ENCODE peak calls at places on chromosome 1, in four cellular contexts. A, F, J and Z are unnamed samples.

GRCh38 chr1:50416150-50416527 is 7.1 kb downstream of the DMRTA2 start:
- DNase-seq in A (no peak), F (no peak), J (no peak), Z (no peak)

GRCh38 chr1:234607091-234608025 is 2.6 kb downstream of the IRF2BP2 start:
- DNase-seq in A (no peak), F (peak; percentile 68), J (peak; percentile 57), Z (peak; percentile 69)

GRCh38 chr1:87956072-87956471 is 627.4 kb downstream of the LMO4 start:
- DNase-seq in A (no peak), F (no peak), J (peak; percentile 89), Z (peak; percentile 90)

GRCh38 chr1:197127513-197127912 is 19.0 kb downstream of the ASPM start:
- DNase-seq in A (no peak), F (no peak), J (peak; percentile 81), Z (no peak)

GRCh38 chr1:162353078-162353477 is 23.6 kb downstream of the SPATA46 start:
- DNase-seq in A (no peak), F (no peak), J (no peak), Z (no peak)

GRCh38 chr1:53541761-53542550 is 82.8 kb downstream of the DMRTB1 start:
- DNase-seq in A (no peak), F (peak; percentile 12), J (peak; percentile 76), Z (peak; percentile 62)

GRCh38 chr1:30730351-30731108 is 7.1 kb upstream of the MATN1 start:
- DNase-seq in A (no peak), F (no peak), J (peak; percentile 15), Z (no peak)

GRCh38 chr1:152185544-152186391 is 26.7 kb upstream of the RPTN start:
- DNase-seq in A (no peak), F (no peak), J (peak; percentile 78), Z (peak; percentile 50)

GRCh38 chr1:211559222-211560010 is 19.5 kb downstream of the SLC30A1 start:
- DNase-seq in A (no peak), F (no peak), J (no peak), Z (no peak)

GRCh38 chr1:225998560-225999226 is 450 bp downstream of the SDE2 start:
- DNase-seq in A (no peak), F (no peak), J (peak; percentile 26), Z (no peak)

GRCh38 chr1:145926706-145927072 is 595 bp downstream of the RBM8A start:
- DNase-seq in A (no peak), F (no peak), J (no peak), Z (no peak)

GRCh38 chr1:235063068-235063765 is 65.4 kb downstream of the TOMM20 start:
- DNase-seq in A (no peak), F (no peak), J (no peak), Z (no peak)

GRCh38 chr1:156600733-156601121 is 552 bp downstream of the GPATCH4 start:
- DNase-seq in A (no peak), F (no peak), J (peak; percentile 35), Z (no peak)

GRCh38 chr1:75275107-75275506 is 140.9 kb downstream of the LHX8 start:
- DNase-seq in A (no peak), F (no peak), J (no peak), Z (no peak)

GRCh38 chr1:42557230-42557851 is 94.3 kb downstream of the CCDC30 start:
- DNase-seq in A (no peak), F (no peak), J (no peak), Z (no peak)

GRCh38 chr1:110344152-110344551 is 5.0 kb downstream of the RBM15 start:
- DNase-seq in A (no peak), F (no peak), J (no peak), Z (no peak)

GRCh38 chr1:110341146-110341871 is 2.1 kb downstream of the RBM15 start:
- DNase-seq in A (no peak), F (no peak), J (no peak), Z (no peak)

GRCh38 chr1:110343249-110343648 is 4.1 kb downstream of the RBM15 start:
- DNase-seq in A (no peak), F (no peak), J (no peak), Z (no peak)

GRCh38 chr1:110340207-110340468 is 961 bp downstream of the RBM15 start:
- DNase-seq in A (peak; percentile 28), F (no peak), J (no peak), Z (no peak)

DNA sequence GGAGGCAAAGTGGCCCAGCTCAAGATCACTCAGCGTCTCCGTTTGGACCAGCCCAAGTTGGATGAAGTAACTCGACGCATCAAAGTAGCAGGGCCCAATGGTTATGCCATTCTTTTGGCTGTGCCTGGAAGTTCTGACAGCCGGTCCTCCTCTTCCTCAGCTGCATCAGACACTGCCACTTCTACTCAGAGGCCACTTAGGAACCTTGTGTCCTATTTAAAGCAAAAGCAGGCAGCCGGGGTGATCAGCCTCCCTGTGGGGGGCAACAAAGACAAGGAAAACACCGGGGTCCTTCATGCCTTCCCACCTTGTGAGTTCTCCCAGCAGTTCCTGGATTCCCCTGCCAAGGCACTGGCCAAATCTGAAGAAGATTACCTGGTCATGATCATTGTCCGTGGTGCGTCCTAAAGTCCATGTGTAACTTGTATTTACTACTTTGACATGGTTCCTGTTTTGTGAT is 2.7 kb downstream of the RBM15 start:
- DNase-seq in A (no peak), F (no peak), J (no peak), Z (no peak)
- H3K36me3 ChIP-seq in A (no peaks in the 10 kb centered on the region), F (peaks cover 7% of the 10 kb centered on the region), J (peaks cover 21% of the 10 kb centered on the region), Z (peaks cover 76% of the 10 kb centered on the region)

DNA sequence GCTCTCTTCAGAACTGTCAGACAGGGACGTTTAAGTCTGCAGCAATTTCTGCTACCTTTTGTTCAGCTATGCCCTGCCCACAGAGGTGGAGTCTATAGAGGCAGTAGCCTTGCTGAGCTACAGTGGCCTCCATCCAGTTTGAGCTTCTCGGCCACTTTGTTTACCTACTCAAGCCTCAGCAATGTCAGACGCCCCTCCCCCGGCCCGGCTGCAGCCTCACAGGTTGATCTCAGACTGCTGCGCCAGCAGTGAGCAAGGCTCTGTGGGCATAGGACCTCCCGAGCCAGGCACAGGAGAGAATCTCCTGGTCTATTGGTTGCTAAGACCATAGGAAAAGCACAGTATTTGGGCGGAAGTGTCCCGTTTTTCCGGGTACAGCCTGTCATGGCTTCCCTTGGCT is 89.9 kb upstream of the PDC start:
- DNase-seq in A (no peak), F (no peak), J (no peak), Z (no peak)
- H3K4me3 ChIP-seq in A (no peak overlapping the region), F (no peak overlapping the region), J (no peak overlapping the region), Z (no peak overlapping the region)

DNA sequence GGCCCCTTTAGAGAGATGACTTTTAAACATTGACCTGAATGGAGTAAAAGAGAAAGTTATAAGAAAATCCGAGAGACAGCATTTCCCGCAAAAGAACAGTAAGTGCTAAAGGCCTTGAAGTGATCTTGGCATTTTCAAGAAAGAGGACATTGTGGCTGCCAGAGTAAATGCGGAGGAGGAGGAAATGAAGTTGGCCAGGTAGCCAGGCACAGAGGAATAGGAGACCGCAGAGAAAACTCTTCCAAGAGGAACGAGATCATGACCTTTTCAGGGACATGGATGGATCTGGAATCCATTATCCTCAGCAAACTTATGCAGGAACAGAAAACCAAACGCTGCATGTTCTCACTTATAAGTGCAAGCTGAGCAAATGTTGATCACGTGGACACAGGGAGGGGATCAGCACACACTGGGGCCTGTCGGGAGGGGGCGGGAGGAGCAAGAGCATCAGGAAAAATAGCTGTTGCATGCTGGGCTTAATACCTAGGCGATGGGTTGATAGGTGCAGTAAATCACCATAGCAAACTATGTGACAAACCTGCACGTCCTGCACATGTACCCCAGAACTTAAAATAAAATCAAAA is 49.7 kb downstream of the EEIG2 start:
- DNase-seq in A (peak; percentile 11), F (no peak), J (peak; percentile 13), Z (no peak)
- H3K36me3 ChIP-seq in A (no peaks in the 10 kb centered on the region), F (no peaks in the 10 kb centered on the region), J (no peaks in the 10 kb centered on the region), Z (peaks cover 9% of the 10 kb centered on the region)

DNA sequence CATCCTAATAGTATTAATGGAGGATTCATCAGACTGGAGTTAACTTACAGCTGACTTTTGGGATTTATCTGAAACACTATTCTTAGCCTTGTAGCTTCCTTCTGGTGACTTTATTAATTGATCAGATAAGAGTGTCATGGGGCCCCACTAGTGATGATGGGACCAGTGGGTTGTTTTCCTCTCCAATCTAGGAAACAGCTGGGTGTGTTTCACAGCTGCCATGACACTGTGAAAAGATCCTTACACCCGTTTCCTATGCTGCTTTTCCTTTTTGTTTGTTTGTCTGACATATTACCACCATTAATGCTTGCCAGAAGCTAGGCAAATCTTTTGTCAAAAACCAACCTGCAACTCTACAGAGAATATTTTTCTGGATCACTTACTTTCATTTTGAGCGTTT is 86.2 kb downstream of the ZBTB18 start:
- DNase-seq in A (no peak), F (no peak), J (no peak), Z (no peak)
- H3K4me3 ChIP-seq in A (no peak overlapping the region), F (no peak overlapping the region), J (no peak overlapping the region), Z (no peak overlapping the region)

GRCh38 chr1:19342077-19342775 is 30.1 kb downstream of the SLC66A1 start:
- DNase-seq in A (peak; percentile 48), F (no peak), J (no peak), Z (no peak)
- H3K36me3 ChIP-seq in A (no peaks in the 10 kb centered on the region), F (peaks cover 14% of the 10 kb centered on the region), J (peaks cover 22% of the 10 kb centered on the region), Z (peaks cover 87% of the 10 kb centered on the region)

GRCh38 chr1:170853867-170854266 is 81.5 kb upstream of the MROH9 start:
- DNase-seq in A (no peak), F (no peak), J (no peak), Z (no peak)
- H3K4me3 ChIP-seq in A (no peak overlapping the region), F (no peak overlapping the region), J (no peak overlapping the region), Z (no peak overlapping the region)

GRCh38 chr1:89936694-89937093 is 58.2 kb upstream of the ZNF326 start:
- DNase-seq in A (no peak), F (no peak), J (no peak), Z (no peak)
- H3K36me3 ChIP-seq in A (no peaks in the 10 kb centered on the region), F (no peaks in the 10 kb centered on the region), J (peaks cover 7% of the 10 kb centered on the region), Z (peaks cover 16% of the 10 kb centered on the region)

GRCh38 chr1:3548156-3548893 is 63.0 kb downstream of the MEGF6 start:
- DNase-seq in A (no peak), F (no peak), J (peak; percentile 74), Z (peak; percentile 65)
- H3K4me3 ChIP-seq in A (no peak overlapping the region), F (no peak overlapping the region), J (no peak overlapping the region), Z (no peak overlapping the region)

GRCh38 chr1:11058595-11059165 is 1.1 kb downstream of the SRM start:
- DNase-seq in A (no peak), F (peak; percentile 48), J (no peak), Z (no peak)
- H3K36me3 ChIP-seq in A (no peaks in the 10 kb centered on the region), F (no peaks in the 10 kb centered on the region), J (peaks cover 7% of the 10 kb centered on the region), Z (peaks cover 45% of the 10 kb centered on the region)

GRCh38 chr1:20428841-20429240 is 57.2 kb downstream of the CAMK2N1 start:
- DNase-seq in A (no peak), F (no peak), J (no peak), Z (no peak)
- H3K4me3 ChIP-seq in A (no peak overlapping the region), F (no peak overlapping the region), J (no peak overlapping the region), Z (no peak overlapping the region)